ENCODE peak calls at places on chromosomes 11 and 22, in four cellular contexts. G is HFFc6; P is mesenteric fat pad; A is activated gamma-delta T cell treated with anti-CD3 and anti-CD28 coated beads, Interleukin-2, amount 50 U/mL, for 16 hours. J is an unnamed sample.

GRCh38 chr11:18669211-18669593 is 29.4 kb upstream of the TMEM86A start:
- DNase-seq in G (peak), P (no peak), A (no peak), J (no peak)

GRCh38 chr11:8809605-8810272 is 101.2 kb upstream of the AKIP1 start:
- DNase-seq in G (no peak), P (no peak), A (no peak), J (no peak)

GRCh38 chr22:38924197-38924952 is 33.0 kb upstream of the APOBEC3A start:
- DNase-seq in G (peak), P (no peak), A (no peak), J (no peak)

GRCh38 chr11:35934981-35935380 is 8.9 kb upstream of the LDLRAD3 start:
- DNase-seq in G (no peak), P (no peak), A (no peak), J (no peak)

GRCh38 chr22:37223965-37224551 is 11.8 kb upstream of the SSTR3 start:
- DNase-seq in G (no peak), P (no peak), A (no peak), J (no peak)

GRCh38 chr11:15236514-15236913 is 121.8 kb downstream of the INSC start:
- DNase-seq in G (no peak), P (no peak), A (no peak), J (no peak)

GRCh38 chr11:86958259-86958658 is 3.1 kb upstream of the FZD4 start:
- DNase-seq in G (no peak), P (no peak), A (no peak), J (no peak)

GRCh38 chr11:5620606-5621521 is 3.9 kb upstream of the TRIM34 start:
- DNase-seq in G (peak), P (no peak), A (no peak), J (no peak)

GRCh38 chr22:47281126-47282106 is 519.0 kb downstream of the TBC1D22A start:
- DNase-seq in G (peak), P (no peak), A (no peak), J (no peak)

GRCh38 chr22:25069758-25070461 is 117.4 kb downstream of the KIAA1671 start:
- DNase-seq in G (no peak), P (no peak), A (no peak), J (no peak)

GRCh38 chr11:34599406-34599901 is 21.4 kb upstream of the EHF start:
- DNase-seq in G (peak), P (no peak), A (no peak), J (no peak)

GRCh38 chr22:42868751-42869251 is 11.7 kb upstream of the ARFGAP3 start:
- DNase-seq in G (no peak), P (no peak), A (no peak), J (no peak)